ENCODE peak calls at places on chromosomes 7 and 10, in ten cellular contexts. One of them, this sample, is unnamed.

GRCh38 chr7:115775981-115776380 is 254.6 kb downstream of the TFEC start:
- DNase-seq in SK-N-SH: no peak
- DNase-seq in transverse colon: no peak
- DNase-seq in astrocyte: no peak
- DNase-seq in CD4-positive, CD25-positive, alpha-beta regulatory T cell: no peak
- DNase-seq in pancreas: peak; percentile 6
- DNase-seq in RWPE2: no peak
- DNase-seq in left ventricle myocardium inferior: no peak
- DNase-seq in cardiac muscle cell: no peak
- DNase-seq in spleen: no peak
- DNase-seq in this sample: no peak

GRCh38 chr10:11058965-11059364 is 41.3 kb downstream of the CELF2 start:
- DNase-seq in RWPE2: no peak
- DNase-seq in transverse colon: no peak
- DNase-seq in left ventricle myocardium inferior: no peak
- DNase-seq in cardiac muscle cell: peak; percentile 17
- DNase-seq in astrocyte: peak; percentile 27
- DNase-seq in pancreas: no peak
- DNase-seq in SK-N-SH: no peak
- DNase-seq in spleen: no peak
- DNase-seq in CD4-positive, CD25-positive, alpha-beta regulatory T cell: no peak
- DNase-seq in this sample: no peak

GRCh38 chr10:51879238-51879637 is 179.8 kb upstream of the CSTF2T start:
- DNase-seq in CD4-positive, CD25-positive, alpha-beta regulatory T cell: peak; percentile 1
- DNase-seq in transverse colon: no peak
- DNase-seq in pancreas: no peak
- DNase-seq in astrocyte: peak; percentile 98
- DNase-seq in spleen: no peak
- DNase-seq in RWPE2: no peak
- DNase-seq in cardiac muscle cell: peak; percentile 96
- DNase-seq in left ventricle myocardium inferior: no peak
- DNase-seq in SK-N-SH: no peak
- DNase-seq in this sample: peak; percentile 78

GRCh38 chr10:93760490-93760889 is 2.8 kb downstream of the LGI1 start:
- DNase-seq in SK-N-SH: peak; percentile 48
- DNase-seq in left ventricle myocardium inferior: no peak
- DNase-seq in spleen: no peak
- DNase-seq in pancreas: no peak
- DNase-seq in cardiac muscle cell: no peak
- DNase-seq in astrocyte: no peak
- DNase-seq in RWPE2: no peak
- DNase-seq in transverse colon: no peak
- DNase-seq in CD4-positive, CD25-positive, alpha-beta regulatory T cell: no peak
- DNase-seq in this sample: no peak

GRCh38 chr10:73848821-73849489 is 25.4 kb downstream of the CAMK2G start:
- DNase-seq in left ventricle myocardium inferior: peak; percentile 85
- DNase-seq in RWPE2: no peak
- DNase-seq in CD4-positive, CD25-positive, alpha-beta regulatory T cell: peak; percentile 92
- DNase-seq in SK-N-SH: peak; percentile 91
- DNase-seq in astrocyte: peak; percentile 45
- DNase-seq in pancreas: peak; percentile 65
- DNase-seq in transverse colon: peak; percentile 90
- DNase-seq in spleen: peak; percentile 96
- DNase-seq in cardiac muscle cell: peak; percentile 85
- DNase-seq in this sample: peak; percentile 87

GRCh38 chr10:58824396-58824795 is 311.7 kb downstream of the BICC1 start:
- DNase-seq in pancreas: no peak
- DNase-seq in cardiac muscle cell: no peak
- DNase-seq in transverse colon: no peak
- DNase-seq in RWPE2: no peak
- DNase-seq in SK-N-SH: no peak
- DNase-seq in astrocyte: no peak
- DNase-seq in CD4-positive, CD25-positive, alpha-beta regulatory T cell: no peak
- DNase-seq in left ventricle myocardium inferior: no peak
- DNase-seq in spleen: no peak
- DNase-seq in this sample: no peak

GRCh38 chr10:58322072-58322834 is 12.6 kb upstream of the UBE2D1 start:
- DNase-seq in transverse colon: peak; percentile 42
- DNase-seq in pancreas: no peak
- DNase-seq in left ventricle myocardium inferior: no peak
- DNase-seq in spleen: no peak
- DNase-seq in RWPE2: no peak
- DNase-seq in astrocyte: peak; percentile 3
- DNase-seq in CD4-positive, CD25-positive, alpha-beta regulatory T cell: peak; percentile 23
- DNase-seq in cardiac muscle cell: peak; percentile 40
- DNase-seq in SK-N-SH: no peak
- DNase-seq in this sample: no peak

GRCh38 chr7:122303971-122304603 is 463 bp downstream of the FEZF1 start:
- DNase-seq in cardiac muscle cell: no peak
- DNase-seq in transverse colon: no peak
- DNase-seq in SK-N-SH: peak; percentile 39
- DNase-seq in left ventricle myocardium inferior: no peak
- DNase-seq in spleen: peak; percentile 61
- DNase-seq in pancreas: no peak
- DNase-seq in RWPE2: no peak
- DNase-seq in CD4-positive, CD25-positive, alpha-beta regulatory T cell: no peak
- DNase-seq in astrocyte: no peak
- DNase-seq in this sample: no peak

DNA sequence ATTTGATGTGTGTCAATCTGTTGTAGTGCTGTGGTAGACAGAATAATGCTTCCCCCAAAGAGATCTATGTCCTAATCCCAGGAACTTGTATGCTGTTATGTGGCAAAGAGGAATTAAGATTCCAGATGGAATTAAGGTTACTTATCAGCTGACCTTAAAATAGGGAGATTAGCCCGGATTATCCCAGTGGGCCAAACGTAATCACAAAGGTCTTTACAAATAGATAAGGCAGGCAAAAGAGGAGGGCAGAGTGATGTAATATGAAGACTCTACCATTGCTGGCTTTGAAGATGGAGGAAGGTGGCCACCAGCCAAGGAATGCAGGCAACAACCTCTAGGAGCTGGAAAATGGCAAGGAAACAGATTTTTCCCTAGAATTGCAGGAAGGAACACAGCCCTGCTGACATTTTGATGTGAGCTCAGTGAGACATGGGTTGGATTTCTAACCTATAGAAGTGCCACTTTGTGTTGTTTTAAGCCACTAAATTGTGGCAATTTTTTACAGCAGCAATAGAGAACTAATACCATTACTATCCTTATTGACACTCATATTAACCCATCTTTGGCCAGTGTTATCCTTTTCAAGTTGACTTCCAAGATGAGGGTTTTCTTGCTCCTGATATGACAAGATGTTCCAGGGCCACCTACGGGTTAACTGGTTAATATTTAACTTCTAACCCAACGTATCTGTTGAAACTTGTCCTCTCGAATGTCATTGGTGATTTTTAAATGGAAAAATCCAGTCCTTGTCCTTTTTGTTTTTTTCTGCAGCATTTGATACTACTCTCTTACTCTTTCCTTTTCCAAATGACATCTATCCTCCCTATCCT is 29.3 kb downstream of the CYCS start:
- DNase-seq in RWPE2: no peak
- DNase-seq in CD4-positive, CD25-positive, alpha-beta regulatory T cell: no peak
- DNase-seq in SK-N-SH: no peak
- DNase-seq in left ventricle myocardium inferior: no peak
- DNase-seq in spleen: no peak
- DNase-seq in transverse colon: no peak
- DNase-seq in astrocyte: no peak
- DNase-seq in pancreas: no peak
- DNase-seq in cardiac muscle cell: peak; percentile 55
- DNase-seq in this sample: no peak
- H3K27ac ChIP-seq in RWPE2: no peak overlapping the region
- H3K27ac ChIP-seq in CD4-positive, CD25-positive, alpha-beta regulatory T cell: no peak overlapping the region
- H3K27ac ChIP-seq in SK-N-SH: no peak overlapping the region
- H3K27ac ChIP-seq in left ventricle myocardium inferior: no peak overlapping the region
- H3K27ac ChIP-seq in spleen: no peak overlapping the region
- H3K27ac ChIP-seq in transverse colon: no peak overlapping the region
- H3K27ac ChIP-seq in astrocyte: no peak overlapping the region
- H3K27ac ChIP-seq in pancreas: no peak overlapping the region
- H3K27ac ChIP-seq in cardiac muscle cell: no peak overlapping the region
- H3K27ac ChIP-seq in this sample: no peak overlapping the region

DNA sequence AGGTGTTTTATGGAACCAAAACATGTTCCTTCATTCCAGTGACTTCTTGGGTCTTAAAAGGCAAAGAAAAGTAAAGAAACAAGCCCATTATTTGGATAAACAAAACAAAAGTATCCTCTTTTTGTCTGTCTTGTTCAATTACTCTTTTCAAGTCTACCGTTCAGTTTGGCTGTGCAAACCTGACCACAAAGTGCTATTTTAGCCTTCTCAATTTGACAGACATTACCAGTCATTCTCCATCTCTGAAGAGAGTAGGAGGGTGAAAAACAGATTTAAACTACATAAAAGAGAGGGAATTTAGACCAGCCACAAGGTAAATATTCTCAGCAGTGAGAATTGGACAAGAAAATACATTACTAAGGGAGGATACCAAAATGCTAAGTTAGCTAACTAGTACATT is 145.2 kb downstream of the GRM3 start:
- DNase-seq in astrocyte: no peak
- DNase-seq in pancreas: no peak
- DNase-seq in SK-N-SH: no peak
- DNase-seq in RWPE2: no peak
- DNase-seq in spleen: no peak
- DNase-seq in CD4-positive, CD25-positive, alpha-beta regulatory T cell: no peak
- DNase-seq in transverse colon: no peak
- DNase-seq in left ventricle myocardium inferior: no peak
- DNase-seq in cardiac muscle cell: no peak
- DNase-seq in this sample: no peak
- H3K27ac ChIP-seq in astrocyte: no peak overlapping the region
- H3K27ac ChIP-seq in pancreas: no peak overlapping the region
- H3K27ac ChIP-seq in SK-N-SH: no peak overlapping the region
- H3K27ac ChIP-seq in RWPE2: no peak overlapping the region
- H3K27ac ChIP-seq in spleen: no peak overlapping the region
- H3K27ac ChIP-seq in CD4-positive, CD25-positive, alpha-beta regulatory T cell: no peak overlapping the region
- H3K27ac ChIP-seq in transverse colon: no peak overlapping the region
- H3K27ac ChIP-seq in left ventricle myocardium inferior: no peak overlapping the region
- H3K27ac ChIP-seq in cardiac muscle cell: no peak overlapping the region
- H3K27ac ChIP-seq in this sample: no peak overlapping the region

GRCh38 chr10:48476279-48476982 is 128.4 kb downstream of the ARHGAP22 start:
- DNase-seq in astrocyte: no peak
- DNase-seq in cardiac muscle cell: peak; percentile 43
- DNase-seq in RWPE2: no peak
- DNase-seq in CD4-positive, CD25-positive, alpha-beta regulatory T cell: no peak
- DNase-seq in transverse colon: no peak
- DNase-seq in left ventricle myocardium inferior: no peak
- DNase-seq in SK-N-SH: peak; percentile 75
- DNase-seq in spleen: no peak
- DNase-seq in pancreas: no peak
- DNase-seq in this sample: peak; percentile 36
- H3K27ac ChIP-seq in astrocyte: no peak overlapping the region
- H3K27ac ChIP-seq in cardiac muscle cell: no peak overlapping the region
- H3K27ac ChIP-seq in RWPE2: no peak overlapping the region
- H3K27ac ChIP-seq in CD4-positive, CD25-positive, alpha-beta regulatory T cell: no peak overlapping the region
- H3K27ac ChIP-seq in transverse colon: no peak overlapping the region
- H3K27ac ChIP-seq in left ventricle myocardium inferior: no peak overlapping the region
- H3K27ac ChIP-seq in SK-N-SH: peak overlapping the region; percentile 94
- H3K27ac ChIP-seq in spleen: no peak overlapping the region
- H3K27ac ChIP-seq in pancreas: no peak overlapping the region
- H3K27ac ChIP-seq in this sample: no peak overlapping the region

DNA sequence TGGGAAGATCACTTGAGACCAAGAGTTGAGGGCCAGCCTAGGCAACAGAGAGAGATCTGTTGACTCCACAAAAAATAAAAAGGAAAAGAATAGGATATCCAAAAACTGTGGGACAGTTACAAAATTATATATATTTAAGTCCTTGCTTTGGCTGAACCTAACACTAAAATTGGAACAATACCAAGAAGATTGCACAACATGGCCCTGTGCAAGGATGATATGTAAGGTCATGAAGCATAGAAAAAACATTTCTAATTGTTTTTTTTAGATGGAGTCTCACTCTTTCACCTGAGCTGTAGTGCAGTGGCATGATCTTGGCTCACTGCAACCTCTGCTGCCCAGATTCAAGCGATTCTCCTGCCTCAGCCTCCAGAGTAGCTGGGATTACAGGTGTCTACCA is 139.0 kb downstream of the TPST1 start:
- DNase-seq in spleen: no peak
- DNase-seq in left ventricle myocardium inferior: no peak
- DNase-seq in RWPE2: no peak
- DNase-seq in transverse colon: no peak
- DNase-seq in SK-N-SH: no peak
- DNase-seq in cardiac muscle cell: peak; percentile 87
- DNase-seq in pancreas: no peak
- DNase-seq in CD4-positive, CD25-positive, alpha-beta regulatory T cell: no peak
- DNase-seq in astrocyte: no peak
- DNase-seq in this sample: no peak
- H3K27ac ChIP-seq in spleen: no peak overlapping the region
- H3K27ac ChIP-seq in left ventricle myocardium inferior: no peak overlapping the region
- H3K27ac ChIP-seq in RWPE2: no peak overlapping the region
- H3K27ac ChIP-seq in transverse colon: no peak overlapping the region
- H3K27ac ChIP-seq in SK-N-SH: no peak overlapping the region
- H3K27ac ChIP-seq in cardiac muscle cell: no peak overlapping the region
- H3K27ac ChIP-seq in pancreas: no peak overlapping the region
- H3K27ac ChIP-seq in CD4-positive, CD25-positive, alpha-beta regulatory T cell: no peak overlapping the region
- H3K27ac ChIP-seq in astrocyte: no peak overlapping the region
- H3K27ac ChIP-seq in this sample: no peak overlapping the region

GRCh38 chr10:88244781-88245350 is 338.3 kb downstream of the RNLS start:
- DNase-seq in astrocyte: no peak
- DNase-seq in left ventricle myocardium inferior: no peak
- DNase-seq in pancreas: no peak
- DNase-seq in CD4-positive, CD25-positive, alpha-beta regulatory T cell: no peak
- DNase-seq in transverse colon: no peak
- DNase-seq in SK-N-SH: no peak
- DNase-seq in RWPE2: no peak
- DNase-seq in cardiac muscle cell: no peak
- DNase-seq in spleen: no peak
- DNase-seq in this sample: no peak

GRCh38 chr10:88243202-88243744 is 339.8 kb downstream of the RNLS start:
- DNase-seq in SK-N-SH: no peak
- DNase-seq in pancreas: no peak
- DNase-seq in spleen: no peak
- DNase-seq in transverse colon: no peak
- DNase-seq in RWPE2: no peak
- DNase-seq in astrocyte: no peak
- DNase-seq in cardiac muscle cell: peak; percentile 27
- DNase-seq in CD4-positive, CD25-positive, alpha-beta regulatory T cell: no peak
- DNase-seq in left ventricle myocardium inferior: no peak
- DNase-seq in this sample: no peak

GRCh38 chr10:88249450-88249849 is 333.7 kb downstream of the RNLS start:
- DNase-seq in SK-N-SH: no peak
- DNase-seq in astrocyte: no peak
- DNase-seq in cardiac muscle cell: no peak
- DNase-seq in CD4-positive, CD25-positive, alpha-beta regulatory T cell: no peak
- DNase-seq in left ventricle myocardium inferior: no peak
- DNase-seq in RWPE2: no peak
- DNase-seq in spleen: no peak
- DNase-seq in transverse colon: no peak
- DNase-seq in pancreas: no peak
- DNase-seq in this sample: no peak

GRCh38 chr10:88243847-88244730 is 339.0 kb downstream of the RNLS start:
- DNase-seq in left ventricle myocardium inferior: peak; percentile 87
- DNase-seq in spleen: peak; percentile 70
- DNase-seq in RWPE2: no peak
- DNase-seq in pancreas: peak; percentile 90
- DNase-seq in astrocyte: peak; percentile 81
- DNase-seq in SK-N-SH: peak; percentile 76
- DNase-seq in transverse colon: peak; percentile 66
- DNase-seq in cardiac muscle cell: peak; percentile 96
- DNase-seq in CD4-positive, CD25-positive, alpha-beta regulatory T cell: no peak
- DNase-seq in this sample: peak; percentile 78

GRCh38 chr10:88245974-88246511 is 337.1 kb downstream of the RNLS start:
- DNase-seq in left ventricle myocardium inferior: no peak
- DNase-seq in transverse colon: no peak
- DNase-seq in CD4-positive, CD25-positive, alpha-beta regulatory T cell: no peak
- DNase-seq in astrocyte: peak; percentile 89
- DNase-seq in SK-N-SH: no peak
- DNase-seq in RWPE2: no peak
- DNase-seq in cardiac muscle cell: peak; percentile 50
- DNase-seq in pancreas: no peak
- DNase-seq in spleen: no peak
- DNase-seq in this sample: no peak
- H3K27ac ChIP-seq in left ventricle myocardium inferior: peak overlapping the region; percentile 90
- H3K27ac ChIP-seq in transverse colon: peak overlapping the region; percentile 24
- H3K27ac ChIP-seq in CD4-positive, CD25-positive, alpha-beta regulatory T cell: no peak overlapping the region
- H3K27ac ChIP-seq in astrocyte: peak overlapping the region; percentile 66
- H3K27ac ChIP-seq in SK-N-SH: peak overlapping the region; percentile 99
- H3K27ac ChIP-seq in RWPE2: no peak overlapping the region
- H3K27ac ChIP-seq in cardiac muscle cell: peak overlapping the region; percentile 14
- H3K27ac ChIP-seq in pancreas: no peak overlapping the region
- H3K27ac ChIP-seq in spleen: no peak overlapping the region
- H3K27ac ChIP-seq in this sample: peak overlapping the region; percentile 83